ENCODE peak calls at places on chromosomes 6 and 20, in four cellular contexts. M is neuronal stem cell, K is H9, X is H1. P is an unnamed sample.

GRCh38 chr20:14488756-14489479 is 151.5 kb upstream of the FLRT3 start:
- DNase-seq in M (no peak), K (no peak), X (no peak), P (no peak)

GRCh38 chr6:51299649-51300380 is 481.1 kb downstream of the TFAP2B start:
- DNase-seq in M (no peak), K (no peak), X (no peak), P (no peak)

GRCh38 chr6:81793811-81794210 is 41.3 kb upstream of the TENT5A start:
- DNase-seq in M (no peak), K (no peak), X (no peak), P (peak; percentile 58)

GRCh38 chr6:29629571-29629970 is 3.4 kb downstream of the GABBR1 start:
- DNase-seq in M (no peak), K (no peak), X (no peak), P (no peak)

GRCh38 chr6:139625998-139626975 is 251.8 kb upstream of the CITED2 start:
- DNase-seq in M (no peak), K (no peak), X (no peak), P (no peak)

GRCh38 chr6:145723646-145724045 is 11.7 kb downstream of the EPM2A start:
- DNase-seq in M (no peak), K (no peak), X (no peak), P (peak; percentile 35)

GRCh38 chr6:106875782-106876321 is 98.7 kb downstream of the CD24 start:
- DNase-seq in M (no peak), K (no peak), X (no peak), P (no peak)

GRCh38 chr20:16553684-16554083 is 19.6 kb downstream of the KIF16B start:
- DNase-seq in M (no peak), K (no peak), X (no peak), P (no peak)

GRCh38 chr20:58536289-58536688 is 21.1 kb upstream of the APCDD1L start:
- DNase-seq in M (no peak), K (no peak), X (no peak), P (no peak)

GRCh38 chr6:79453558-79454042 is 83.6 kb downstream of the LCA5 start:
- DNase-seq in M (no peak), K (no peak), X (no peak), P (no peak)

GRCh38 chr6:8017276-8017701 is 46.9 kb downstream of the BLOC1S5 start:
- DNase-seq in M (no peak), K (no peak), X (no peak), P (no peak)

GRCh38 chr6:160510199-160510598 is 153.9 kb downstream of the LPA start:
- DNase-seq in M (no peak), K (no peak), X (no peak), P (peak; percentile 60)

GRCh38 chr20:9241232-9241692 is 172.4 kb downstream of the PLCB4 start:
- DNase-seq in M (no peak), K (no peak), X (no peak), P (peak; percentile 54)

GRCh38 chr20:7806831-7807230 is 133.4 kb downstream of the HAO1 start:
- DNase-seq in M (no peak), K (no peak), X (no peak), P (no peak)

GRCh38 chr6:163706688-163707087 is 292.2 kb downstream of the QKI start:
- DNase-seq in M (no peak), K (no peak), X (no peak), P (no peak)

DNA sequence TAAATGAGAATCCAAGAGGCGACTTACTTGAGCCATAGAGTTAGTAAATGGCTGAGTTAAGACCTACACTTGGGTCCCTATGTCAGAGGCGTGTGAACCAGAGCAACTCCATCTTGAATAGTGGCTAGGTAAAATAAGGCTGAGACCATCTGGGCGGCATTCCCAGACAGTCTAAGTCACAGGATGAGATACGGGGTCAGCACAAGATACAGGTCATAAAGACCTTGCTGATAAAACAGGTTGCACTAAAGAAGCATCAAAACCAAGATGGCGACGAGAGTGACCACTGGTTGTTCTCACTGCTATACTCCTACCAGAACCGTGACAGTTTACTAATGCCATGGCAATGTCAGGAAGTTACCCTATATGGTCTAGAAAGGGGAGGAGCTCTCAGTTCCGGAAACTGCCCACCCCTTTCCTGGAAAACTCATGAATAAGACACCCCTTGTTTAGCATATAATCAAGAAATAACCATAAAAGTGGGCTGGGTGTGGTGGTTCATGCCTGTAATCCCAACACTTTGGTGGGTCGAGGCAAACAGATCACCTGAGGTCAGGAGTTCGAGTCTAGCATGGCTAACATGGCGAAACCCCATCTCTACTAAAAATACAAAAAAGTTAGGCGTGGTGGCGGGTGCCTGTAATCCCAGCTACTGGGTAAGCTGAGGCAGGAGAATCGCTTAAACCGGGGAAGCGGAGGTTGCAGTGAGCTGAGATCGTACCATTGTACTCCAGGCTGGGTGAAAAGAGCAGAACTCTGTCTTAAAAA is 43.9 kb upstream of the EEF1A1 start:
- DNase-seq in M (no peak), K (no peak), X (no peak), P (no peak)
- H2BK15ac ChIP-seq in M (no peak overlapping the region), K (no peak overlapping the region), X (no peak overlapping the region), P (peak overlapping the region; percentile 92)

GRCh38 chr20:25233016-25233772 is 14.7 kb upstream of the PYGB start:
- DNase-seq in M (no peak), K (no peak), X (no peak), P (peak; percentile 65)
- H3K4me1 ChIP-seq in M (no peaks in the 10 kb centered on the region), K (no peaks in the 10 kb centered on the region), X (no peaks in the 10 kb centered on the region), P (peaks cover 14% of the 10 kb centered on the region)

GRCh38 chr20:63228786-63229185 is 6.9 kb upstream of the BIRC7 start:
- DNase-seq in M (no peak), K (no peak), X (no peak), P (no peak)
- H2BK15ac ChIP-seq in M (no peak overlapping the region), K (no peak overlapping the region), X (no peak overlapping the region), P (no peak overlapping the region)

GRCh38 chr6:34132082-34132357 is 13.9 kb downstream of the GRM4 start:
- DNase-seq in M (no peak), K (peak; percentile 77), X (no peak), P (no peak)
- H3K4me1 ChIP-seq in M (peaks cover 3% of the 10 kb centered on the region), K (peaks cover 25% of the 10 kb centered on the region), X (peaks cover 50% of the 10 kb centered on the region), P (no peaks in the 10 kb centered on the region)

GRCh38 chr20:52402950-52403349 is 211.4 kb upstream of the ZFP64 start:
- DNase-seq in M (no peak), K (no peak), X (no peak), P (no peak)

GRCh38 chr20:52405417-52405816 is 213.8 kb upstream of the ZFP64 start:
- DNase-seq in M (no peak), K (no peak), X (no peak), P (no peak)

GRCh38 chr20:52402514-52402913 is 210.9 kb upstream of the ZFP64 start:
- DNase-seq in M (no peak), K (no peak), X (no peak), P (no peak)

GRCh38 chr20:52399352-52399751 is 207.8 kb upstream of the ZFP64 start:
- DNase-seq in M (no peak), K (no peak), X (no peak), P (no peak)

GRCh38 chr20:52404676-52405075 is 213.1 kb upstream of the ZFP64 start:
- DNase-seq in M (no peak), K (no peak), X (no peak), P (no peak)
- H2BK15ac ChIP-seq in M (no peak overlapping the region), K (no peak overlapping the region), X (no peak overlapping the region), P (no peak overlapping the region)

DNA sequence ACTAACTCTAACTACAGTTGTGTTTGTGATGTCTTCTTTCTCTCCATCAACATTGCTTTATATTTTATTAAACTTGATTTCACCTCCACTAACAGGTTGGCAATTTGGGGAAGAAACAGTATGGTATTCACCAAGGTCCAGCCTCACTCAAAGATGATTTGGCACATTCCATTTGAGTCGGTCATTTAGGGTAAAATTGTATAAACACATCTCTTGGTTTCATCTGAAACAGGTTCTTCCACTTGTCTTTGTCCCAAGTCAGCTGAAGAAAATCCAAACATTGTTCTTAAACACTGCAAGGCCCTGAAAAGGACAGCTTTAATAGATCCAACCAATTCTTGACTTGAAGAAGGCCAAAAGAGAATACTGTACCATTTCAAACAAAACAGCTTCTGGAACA is 104.9 kb upstream of the NT5E start:
- DNase-seq in M (no peak), K (no peak), X (no peak), P (peak; percentile 30)
- H3K4me1 ChIP-seq in M (no peaks in the 10 kb centered on the region), K (no peaks in the 10 kb centered on the region), X (no peaks in the 10 kb centered on the region), P (no peaks in the 10 kb centered on the region)